ENCODE peak calls at places on chromosomes 3 and 15, in ten cellular contexts. I, C, A, K, D, F, U, G, V and E are unnamed samples. For H3K9me3, the result is how much of the 10 kb centered on the place peaks cover.

GRCh38 chr3:46429671-46430070 is 22.6 kb downstream of the CCRL2 start:
- DNase-seq in V (no peak), K (no peak), C (no peak), I (no peak), U (no peak), G (no peak), D (no peak), A (no peak), F (no peak), E (no peak)

GRCh38 chr15:67126551-67127333 is 61.3 kb downstream of the SMAD3 start:
- DNase-seq in V (no peak), G (no peak), I (no peak), C (peak), K (no peak), A (no peak), D (no peak), U (no peak), F (no peak), E (no peak)

GRCh38 chr3:132332082-132332964 is 15.1 kb downstream of the ACP3 start:
- DNase-seq in V (no peak), C (no peak), U (no peak), I (no peak), A (no peak), F (no peak), K (no peak), D (no peak), G (no peak), E (no peak)

GRCh38 chr15:77031376-77032050 is 36.6 kb downstream of the PSTPIP1 start:
- DNase-seq in U (no peak), V (no peak), K (peak), D (no peak), C (peak), F (peak), I (no peak), A (no peak), G (peak), E (no peak)

GRCh38 chr15:70741107-70741511 is 22.2 kb downstream of the UACA start:
- DNase-seq in U (peak), F (no peak), I (no peak), A (no peak), K (no peak), C (peak), V (peak), D (no peak), G (no peak), E (no peak)

GRCh38 chr3:53711387-53711786 is 134.8 kb downstream of the CHDH start:
- DNase-seq in D (no peak), I (no peak), A (no peak), G (no peak), V (peak), F (no peak), U (no peak), K (no peak), C (no peak), E (no peak)

GRCh38 chr15:85581495-85581894 is 201.1 kb downstream of the AKAP13 start:
- DNase-seq in I (no peak), V (peak), C (peak), G (no peak), U (no peak), K (peak), D (no peak), A (no peak), F (peak), E (no peak)

GRCh38 chr15:89127054-89127702 is 38.9 kb downstream of the ABHD2 start:
- DNase-seq in I (no peak), D (no peak), G (no peak), C (peak), F (no peak), V (no peak), K (no peak), U (no peak), A (no peak), E (no peak)

GRCh38 chr15:78004919-78005634 is 72.4 kb downstream of the TBC1D2B start:
- DNase-seq in U (no peak), G (peak), C (peak), I (no peak), F (peak), V (peak), A (peak), K (no peak), D (no peak), E (no peak)

GRCh38 chr3:154122096-154122911 is 1.1 kb downstream of the ARHGEF26 start:
- DNase-seq in A (no peak), K (no peak), U (peak), F (peak), I (no peak), G (peak), V (peak), C (no peak), D (peak), E (no peak)

GRCh38 chr3:54905230-54905888 is 22.5 kb downstream of the LRTM1 start:
- DNase-seq in I (no peak), V (no peak), D (no peak), F (no peak), G (no peak), A (no peak), C (no peak), K (no peak), U (no peak), E (no peak)

GRCh38 chr3:67529337-67529736 is 125.1 kb downstream of the SUCLG2 start:
- DNase-seq in K (no peak), G (no peak), D (no peak), A (no peak), F (no peak), V (no peak), U (no peak), I (no peak), C (no peak), E (no peak)

GRCh38 chr15:85128636-85129035 is 147.0 kb downstream of the PDE8A start:
- DNase-seq in A (no peak), K (no peak), V (no peak), U (no peak), I (no peak), C (no peak), G (no peak), F (no peak), D (no peak), E (no peak)

GRCh38 chr3:21041621-21042020 is 709.4 kb downstream of the ZNF385D start:
- DNase-seq in G (no peak), D (no peak), K (no peak), U (no peak), I (no peak), V (no peak), A (no peak), C (no peak), F (no peak), E (no peak)

GRCh38 chr3:191329654-191330308 is 545 bp downstream of the UTS2B start:
- DNase-seq in V (peak), C (peak), I (no peak), D (peak), G (no peak), K (no peak), A (peak), F (peak), U (no peak), E (no peak)

GRCh38 chr15:69042531-69042930 is 28.0 kb downstream of the NOX5 start:
- DNase-seq in U (no peak), K (no peak), I (no peak), G (no peak), V (no peak), C (no peak), D (no peak), A (no peak), F (no peak), E (no peak)

GRCh38 chr3:175620093-175620492 is 761.0 kb downstream of the NAALADL2 start:
- DNase-seq in I (no peak), C (no peak), D (no peak), U (no peak), V (no peak), G (no peak), F (no peak), A (no peak), K (no peak), E (no peak)

GRCh38 chr3:2968475-2968874 is 141.7 kb downstream of the IL5RA start:
- DNase-seq in U (no peak), D (no peak), I (no peak), C (no peak), A (no peak), K (no peak), G (no peak), F (no peak), V (no peak), E (no peak)

GRCh38 chr15:58477228-58477627 is 45.4 kb downstream of the LIPC start:
- DNase-seq in U (no peak), G (no peak), D (no peak), A (no peak), K (no peak), F (no peak), V (no peak), C (no peak), I (no peak), E (no peak)

GRCh38 chr15:82680200-82681102 is 29.2 kb downstream of the AP3B2 start:
- DNase-seq in A (no peak), D (peak), K (peak), V (no peak), C (peak), I (no peak), G (peak), F (peak), U (peak), E (no peak)

GRCh38 chr15:92124669-92125068 is 269.0 kb upstream of the ST8SIA2 start:
- DNase-seq in V (no peak), A (no peak), I (no peak), G (no peak), C (no peak), F (no peak), U (no peak), D (no peak), K (no peak), E (no peak)

GRCh38 chr3:148971819-148972218 is 19.5 kb upstream of the GYG1 start:
- DNase-seq in C (peak), G (no peak), I (no peak), U (no peak), D (no peak), A (no peak), V (no peak), K (no peak), F (no peak), E (no peak)

GRCh38 chr3:155233213-155233612 is 60.3 kb downstream of the STRIT1 start:
- DNase-seq in A (peak), I (no peak), C (peak), U (no peak), F (no peak), K (no peak), D (no peak), G (peak), V (peak), E (no peak)

DNA sequence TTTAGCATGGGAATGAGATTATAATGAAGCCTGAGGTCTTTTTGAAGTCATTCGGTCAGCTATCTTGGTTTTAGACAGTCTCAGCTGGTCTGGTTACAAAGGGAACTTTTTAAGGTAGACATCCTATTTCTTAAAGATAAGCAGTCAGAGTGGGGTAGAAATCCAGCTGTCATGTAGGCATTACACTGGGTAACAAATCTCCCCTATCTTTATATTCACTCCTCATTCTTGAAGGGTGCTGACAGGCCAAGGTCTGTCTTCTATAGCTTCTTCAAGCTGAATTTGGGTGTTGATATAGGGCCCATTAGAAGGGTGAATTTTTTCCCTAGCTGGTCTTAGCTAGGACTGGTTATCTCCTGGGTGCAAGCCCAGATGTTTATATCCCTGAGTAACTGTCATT is 21.2 kb upstream of the NDN start:
- DNase-seq in K (no peak), I (no peak), G (no peak), V (no peak), U (no peak), A (no peak), C (no peak), F (no peak), D (no peak), E (no peak)
- H3K9me3 ChIP-seq in K (under half), I (under half), G (under half), V (under half), U (under half), A (under half), C (under half), F (under half), D (under half), E (under half)

GRCh38 chr15:65777053-65777452 is 15.0 kb downstream of the DENND4A start:
- DNase-seq in G (no peak), A (no peak), D (no peak), K (no peak), U (no peak), I (no peak), F (no peak), C (no peak), V (no peak), E (no peak)
- H3K4me3 ChIP-seq in G (no peak), A (no peak), D (no peak), K (no peak), U (no peak), I (no peak), F (no peak), C (no peak), V (no peak), E (no peak)

DNA sequence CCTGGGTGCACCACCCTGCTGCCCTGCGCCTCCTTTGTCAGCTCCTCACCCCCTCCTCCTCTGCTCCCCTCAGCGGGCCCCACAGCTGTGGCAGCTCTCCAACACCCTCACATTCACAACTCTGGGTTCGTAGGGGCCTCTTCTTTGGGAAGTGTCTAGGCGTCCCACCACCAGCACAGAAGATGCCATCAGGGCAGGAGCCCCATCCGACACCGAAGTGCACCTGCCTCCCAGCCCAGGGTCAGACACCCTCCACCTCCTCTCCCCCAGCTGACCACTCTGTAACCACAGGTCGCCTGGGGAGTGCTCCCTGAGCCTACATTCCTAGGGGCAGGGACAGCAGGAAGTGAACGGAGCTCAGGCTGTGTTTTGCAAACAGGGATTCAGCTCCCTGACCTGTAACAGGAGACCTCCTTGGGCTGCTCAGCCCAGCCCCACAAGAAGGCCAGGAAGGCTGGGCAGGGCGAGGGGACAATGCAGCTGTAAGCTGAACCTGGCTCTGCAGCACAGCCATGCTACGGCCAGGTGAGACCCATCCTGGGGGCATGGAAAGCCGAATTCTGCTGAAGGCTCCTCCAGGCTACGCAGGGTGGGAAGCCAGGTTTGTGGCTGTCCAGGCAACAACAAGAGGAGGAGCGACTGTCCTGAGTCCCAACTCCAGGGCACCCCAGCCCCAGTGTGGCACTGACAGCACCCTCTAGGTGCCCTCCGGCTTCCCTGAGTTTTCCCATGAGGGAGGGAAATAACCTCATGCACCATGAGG is 269.0 kb downstream of the GOLGA6L6 start:
- DNase-seq in V (no peak), F (no peak), I (no peak), K (no peak), U (no peak), C (no peak), A (no peak), D (no peak), G (no peak), E (no peak)
- H3K9me3 ChIP-seq in V (under half), F (under half), I (under half), K (under half), U (half or more), C (under half), A (under half), D (under half), G (under half), E (under half)

DNA sequence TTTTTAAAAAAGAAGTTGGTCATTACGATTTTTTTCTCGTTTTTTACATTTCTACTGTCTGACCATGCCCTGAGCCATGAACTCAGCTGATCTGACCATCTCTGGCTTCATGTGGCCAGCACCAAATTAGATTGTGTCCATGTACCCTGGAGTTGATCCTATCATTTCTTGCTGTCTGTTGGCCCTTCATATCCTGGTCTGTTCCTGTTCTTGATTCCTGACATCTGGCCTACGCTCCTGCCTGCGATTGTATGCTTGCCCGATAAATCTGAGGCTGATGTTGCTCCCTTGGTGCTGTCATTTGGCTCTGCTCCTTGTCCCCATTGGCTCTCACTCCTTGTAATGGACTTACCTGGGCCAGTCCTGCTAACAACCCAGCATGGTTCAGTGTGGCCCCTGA is 89.8 kb upstream of the IGSF10 start:
- DNase-seq in U (no peak), F (no peak), G (peak), D (no peak), C (no peak), V (no peak), I (no peak), K (no peak), A (no peak), E (no peak)
- H3K4me3 ChIP-seq in U (no peak), F (no peak), G (no peak), D (no peak), C (no peak), V (no peak), I (no peak), K (no peak), A (no peak), E (no peak)

GRCh38 chr15:95536638-95537037 is 793.9 kb upstream of the NR2F2 start:
- DNase-seq in K (no peak), G (no peak), V (no peak), A (no peak), D (no peak), I (no peak), F (no peak), U (no peak), C (no peak), E (no peak)
- H3K9me3 ChIP-seq in K (under half), G (under half), V (under half), A (under half), D (under half), I (under half), F (under half), U (under half), C (under half), E (under half)

GRCh38 chr3:194296832-194297666 is 54.1 kb downstream of the CPN2 start:
- DNase-seq in U (no peak), C (peak), K (no peak), G (no peak), F (peak), A (no peak), D (peak), V (no peak), I (no peak), E (no peak)
- H3K4me3 ChIP-seq in U (no peak), C (no peak), K (no peak), G (no peak), F (peak), A (no peak), D (no peak), V (peak), I (peak), E (peak)

DNA sequence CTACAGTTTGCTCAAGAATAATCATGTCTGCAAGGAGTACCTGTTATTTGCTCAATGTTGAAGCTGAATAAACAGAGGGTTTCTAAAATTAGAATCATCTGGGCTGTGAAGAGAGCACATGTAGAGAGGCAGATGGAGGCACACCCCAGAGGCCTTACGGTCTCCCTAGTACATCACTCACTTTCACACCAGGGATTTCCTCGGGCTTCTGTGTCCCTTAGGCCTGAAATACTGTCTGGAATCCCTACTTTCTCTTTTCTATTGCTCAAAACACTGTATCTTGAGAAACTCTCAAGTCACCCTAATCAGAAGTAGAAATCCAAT is 473.7 kb upstream of the ROBO2 start:
- DNase-seq in K (no peak), D (no peak), V (no peak), A (no peak), C (no peak), F (no peak), G (no peak), U (no peak), I (no peak), E (no peak)
- H3K9me3 ChIP-seq in K (under half), D (under half), V (under half), A (under half), C (under half), F (under half), G (under half), U (under half), I (under half), E (under half)

GRCh38 chr3:43345246-43345645 is 58.9 kb downstream of the SNRK start:
- DNase-seq in F (no peak), C (no peak), V (no peak), K (no peak), D (no peak), G (no peak), I (no peak), A (no peak), U (no peak), E (no peak)
- H3K4me3 ChIP-seq in F (no peak), C (no peak), V (no peak), K (no peak), D (no peak), G (no peak), I (no peak), A (no peak), U (no peak), E (no peak)

GRCh38 chr3:25495726-25496125 is 67.7 kb downstream of the RARB start:
- DNase-seq in F (no peak), G (no peak), K (no peak), D (no peak), C (no peak), I (no peak), A (no peak), U (no peak), V (no peak), E (no peak)
- H3K9me3 ChIP-seq in F (under half), G (under half), K (under half), D (under half), C (under half), I (under half), A (under half), U (half or more), V (under half), E (under half)